ENCODE peak calls at places on chromosomes 2 and 18, in seven cellular contexts. Q is CD8-positive, alpha-beta T cell; I is mammary epithelial cell; J is fibroblast of mammary gland; W is GM06990; M is ovary; B is ascending aorta. H is an unnamed sample.

GRCh38 chr18:4636957-4637356 is 181.8 kb upstream of the DLGAP1 start:
- DNase-seq in M (no peak), J (no peak), B (no peak), I (no peak), W (no peak), Q (no peak), H (peak)

GRCh38 chr2:59223737-59224136 is 982.6 kb upstream of the FANCL start:
- DNase-seq in M (no peak), J (no peak), Q (no peak), B (no peak), I (no peak), W (no peak), H (no peak)

GRCh38 chr18:29383311-29384273 is 1206.7 kb upstream of the CDH2 start:
- DNase-seq in Q (no peak), I (peak), B (no peak), J (peak), M (no peak), W (no peak), H (no peak)

GRCh38 chr2:193670478-193670877 is 1475.7 kb upstream of the TMEFF2 start:
- DNase-seq in W (no peak), I (no peak), B (no peak), M (no peak), J (no peak), Q (no peak), H (no peak)

GRCh38 chr2:241011296-241011600 is 12.8 kb downstream of the SNED1 start:
- DNase-seq in M (peak), W (no peak), Q (no peak), I (no peak), J (no peak), B (no peak), H (no peak)

GRCh38 chr2:98771771-98772521 is 41.0 kb upstream of the MGAT4A start:
- DNase-seq in I (no peak), Q (peak), B (no peak), W (peak), J (peak), M (no peak), H (peak)

GRCh38 chr2:217325810-217326209 is 465.9 kb upstream of the TNP1 start:
- DNase-seq in J (no peak), Q (no peak), I (peak), B (no peak), M (no peak), W (no peak), H (no peak)

GRCh38 chr2:175880-176800 is 87.7 kb downstream of the SH3YL1 start:
- DNase-seq in M (peak), W (no peak), Q (peak), B (no peak), I (peak), J (peak), H (no peak)

GRCh38 chr2:54373855-54374254 is 82.3 kb upstream of the SPTBN1 start:
- DNase-seq in B (no peak), Q (no peak), W (no peak), J (no peak), I (no peak), M (no peak), H (no peak)

GRCh38 chr2:219876931-219877330 is 249.5 kb downstream of the SLC4A3 start:
- DNase-seq in Q (no peak), I (no peak), M (no peak), B (no peak), W (no peak), J (no peak), H (no peak)

GRCh38 chr2:235116885-235117492 is 165.2 kb downstream of the SH3BP4 start:
- DNase-seq in J (peak), M (no peak), I (peak), B (no peak), W (no peak), Q (no peak), H (peak)

GRCh38 chr2:203328735-203329549 is 748 bp downstream of the ABI2 start:
- DNase-seq in I (peak), J (peak), Q (peak), W (peak), B (peak), M (peak), H (peak)

GRCh38 chr2:112994648-112995047 is 10.6 kb upstream of the IL36A start:
- DNase-seq in M (no peak), I (no peak), Q (no peak), B (no peak), J (no peak), W (no peak), H (no peak)

GRCh38 chr2:106960633-106961205 is 74.8 kb upstream of the ST6GAL2 start:
- DNase-seq in Q (no peak), M (no peak), B (no peak), J (no peak), I (no peak), W (no peak), H (no peak)

GRCh38 chr2:172702451-172702850 is 33.2 kb upstream of the RAPGEF4 start:
- DNase-seq in Q (no peak), W (no peak), B (no peak), J (no peak), M (no peak), I (no peak), H (no peak)

GRCh38 chr18:36130883-36131653 is 1.4 kb downstream of the ELP2 start:
- DNase-seq in I (no peak), W (no peak), J (no peak), M (no peak), Q (no peak), B (no peak), H (no peak)

GRCh38 chr2:157822993-157823392 is 53.1 kb downstream of the ACVR1 start:
- DNase-seq in W (no peak), Q (no peak), B (no peak), I (peak), M (no peak), J (peak), H (no peak)

GRCh38 chr2:166234112-166234846 is 106.5 kb upstream of the SCN1A start:
- DNase-seq in W (no peak), J (peak), B (no peak), Q (no peak), M (no peak), I (no peak), H (no peak)

GRCh38 chr2:207720517-207721187 is 9.2 kb downstream of the CCNYL1 start:
- DNase-seq in J (no peak), M (no peak), I (no peak), Q (no peak), B (no peak), W (no peak), H (no peak)

GRCh38 chr2:25009954-25010353 is 31.9 kb upstream of the EFR3B start:
- DNase-seq in I (no peak), J (no peak), M (no peak), W (no peak), Q (no peak), B (no peak), H (no peak)

GRCh38 chr2:109372171-109372568 is 241.6 kb downstream of the SEPTIN10 start:
- DNase-seq in W (no peak), B (no peak), J (no peak), M (peak), Q (no peak), I (no peak), H (no peak)

GRCh38 chr2:205217004-205217403 is 465.3 kb upstream of the NRP2 start:
- DNase-seq in W (no peak), M (no peak), I (no peak), Q (no peak), J (no peak), B (no peak), H (no peak)

GRCh38 chr2:46663614-46664013 is 184.2 kb downstream of the TMEM247 start:
- DNase-seq in M (no peak), J (no peak), Q (no peak), B (no peak), W (no peak), I (no peak), H (no peak)

GRCh38 chr18:26931659-26932058 is 66.2 kb upstream of the AQP4 start:
- DNase-seq in W (no peak), M (no peak), B (no peak), Q (no peak), I (no peak), J (no peak), H (no peak)

GRCh38 chr2:147173186-147173575 is 671.6 kb upstream of the ACVR2A start:
- DNase-seq in W (no peak), Q (no peak), B (no peak), I (peak), J (peak), M (no peak), H (no peak)

GRCh38 chr18:26721876-26722581 is 143.5 kb downstream of the AQP4 start:
- DNase-seq in I (no peak), Q (no peak), J (no peak), W (no peak), M (no peak), B (no peak), H (no peak)

GRCh38 chr2:175233135-175233719 is 51.7 kb upstream of the ATP5MC3 start:
- DNase-seq in Q (no peak), I (peak), M (no peak), W (no peak), B (no peak), J (peak), H (no peak)

GRCh38 chr2:61470122-61470951 is 550 bp downstream of the USP34 start:
- DNase-seq in J (peak), B (peak), M (peak), I (peak), Q (peak), W (peak), H (peak)

GRCh38 chr2:128095201-128095600 is 4.2 kb downstream of the UGGT1 start:
- DNase-seq in B (no peak), J (no peak), I (no peak), W (no peak), Q (no peak), M (no peak), H (no peak)

GRCh38 chr2:230216489-230216888 is 3.3 kb downstream of the SP110 start:
- DNase-seq in W (no peak), J (no peak), Q (no peak), B (no peak), M (no peak), I (peak), H (no peak)

GRCh38 chr2:176129825-176130152 is 284 bp downstream of the HOXD8 start:
- DNase-seq in I (no peak), B (no peak), W (no peak), J (no peak), M (no peak), Q (no peak), H (no peak)

GRCh38 chr18:21663615-21664014 is 41.0 kb downstream of the ABHD3 start:
- DNase-seq in B (no peak), M (peak), J (peak), W (no peak), Q (no peak), I (no peak), H (no peak)

GRCh38 chr2:63842149-63843061 is 709 bp downstream of the UGP2 start:
- DNase-seq in J (peak), M (peak), W (peak), B (peak), Q (no peak), I (peak), H (peak)

GRCh38 chr2:123958011-123958410 is 67.1 kb upstream of the CNTNAP5 start:
- DNase-seq in Q (no peak), I (no peak), M (no peak), B (no peak), J (no peak), W (no peak), H (no peak)

GRCh38 chr2:102050854-102051391 is 59.2 kb downstream of the IL1R2 start:
- DNase-seq in I (no peak), B (peak), W (no peak), Q (no peak), J (peak), M (peak), H (no peak)

GRCh38 chr2:120993661-120994060 is 258.0 kb downstream of the GLI2 start:
- DNase-seq in J (no peak), W (no peak), Q (no peak), B (no peak), M (no peak), I (no peak), H (no peak)

GRCh38 chr18:75502286-75502685 is 74.8 kb upstream of the SMIM21 start:
- DNase-seq in I (no peak), W (no peak), J (no peak), Q (no peak), M (no peak), B (no peak), H (no peak)

GRCh38 chr2:207239222-207239674 is 73.5 kb upstream of the KLF7 start:
- DNase-seq in B (peak), M (peak), J (peak), I (peak), W (no peak), Q (no peak), H (no peak)

GRCh38 chr18:55343396-55344073 is 244.5 kb downstream of the TCF4 start:
- DNase-seq in B (no peak), W (no peak), J (peak), Q (no peak), I (peak), M (no peak), H (peak)

DNA sequence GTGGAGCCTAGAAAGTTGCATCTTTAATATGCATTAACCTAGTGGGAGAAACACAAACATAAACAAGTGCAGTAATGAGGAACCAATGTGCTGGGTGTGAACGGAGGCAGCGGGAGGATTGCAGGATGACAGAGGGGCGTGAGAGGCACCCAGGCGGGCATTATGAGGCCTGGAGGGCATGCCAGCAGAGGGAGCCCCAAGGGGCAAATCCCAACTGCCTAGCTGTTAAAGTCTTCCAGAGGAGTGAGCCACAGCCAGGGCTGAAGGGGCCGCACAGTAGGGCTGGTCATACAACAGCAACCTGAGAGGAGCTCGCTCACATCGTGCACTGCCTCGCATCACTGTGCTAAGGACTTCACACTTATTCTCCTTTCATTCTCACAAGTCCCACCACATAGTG is 13.3 kb upstream of the PRELID3A start:
- DNase-seq in B (no peak), Q (no peak), W (no peak), J (no peak), M (no peak), I (no peak), H (no peak)
- TF ChIP-seq CTCF in B (no peak), Q (no peak), W (peak), J (peak), M (no peak), I (peak), H (peak)

DNA sequence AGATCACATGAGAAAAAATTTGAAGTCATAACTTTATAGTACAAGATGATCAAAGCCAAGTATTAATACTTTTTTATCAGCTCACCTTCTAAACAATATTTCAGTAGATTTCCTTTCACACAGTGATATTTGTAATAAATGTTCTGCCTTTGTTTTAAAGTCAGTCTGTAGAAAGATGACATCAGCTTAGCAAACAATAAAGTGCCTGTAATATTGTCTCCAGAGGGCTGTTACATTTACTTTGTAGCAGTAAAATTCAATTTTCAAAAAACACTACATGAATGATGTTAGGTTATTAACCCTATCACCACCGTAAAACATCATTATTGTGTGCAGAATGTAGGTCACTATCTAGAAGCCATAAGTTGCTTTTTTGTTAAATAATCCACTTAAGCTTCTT is 49.6 kb downstream of the ZEB2 start:
- DNase-seq in M (no peak), I (no peak), B (no peak), J (no peak), Q (no peak), W (no peak), H (no peak)
- H3K4me3 ChIP-seq in M (no peak), I (no peak), B (no peak), J (no peak), Q (no peak), W (no peak), H (no peak)

DNA sequence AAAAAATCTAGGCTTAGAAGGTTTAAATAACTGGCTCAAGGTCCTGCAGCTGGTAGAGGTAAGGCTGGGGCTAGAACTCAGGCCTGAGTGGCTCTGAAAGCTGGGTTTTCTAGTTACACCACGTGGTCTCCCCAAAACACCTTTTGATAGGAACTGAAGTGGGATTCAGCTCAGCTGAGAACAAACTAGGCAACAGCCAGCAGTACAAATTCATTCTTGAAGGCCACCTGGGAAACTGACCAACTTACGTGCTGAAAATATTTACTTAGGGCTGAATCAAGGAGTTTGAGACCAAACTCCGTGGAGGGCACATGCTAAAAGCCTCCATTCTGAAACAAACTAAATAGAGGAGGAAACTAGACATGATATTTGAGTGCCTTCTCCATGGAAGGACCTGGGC is 67.2 kb downstream of the AOX1 start:
- DNase-seq in M (no peak), B (no peak), W (no peak), Q (no peak), I (no peak), J (no peak), H (no peak)
- TF ChIP-seq CTCF in M (no peak), B (no peak), W (no peak), Q (no peak), I (no peak), J (no peak), H (no peak)

GRCh38 chr2:28263690-28264089 is 129.0 kb upstream of the FOSL2 start:
- DNase-seq in B (no peak), M (no peak), W (no peak), J (no peak), Q (no peak), I (no peak), H (no peak)
- H3K4me3 ChIP-seq in B (no peak), M (no peak), W (no peak), J (no peak), Q (no peak), I (no peak), H (no peak)

GRCh38 chr2:216006164-216006663 is 7.1 kb downstream of the MREG start:
- DNase-seq in M (no peak), I (peak), Q (peak), W (peak), B (no peak), J (peak), H (peak)

GRCh38 chr2:216011320-216011849 is 2.0 kb downstream of the MREG start:
- DNase-seq in B (no peak), I (peak), M (no peak), W (no peak), Q (no peak), J (no peak), H (no peak)

GRCh38 chr2:216004408-216005283 is 8.7 kb downstream of the MREG start:
- DNase-seq in M (no peak), Q (no peak), W (peak), J (no peak), B (no peak), I (no peak), H (peak)

GRCh38 chr2:216012133-216012829 is 1.1 kb downstream of the MREG start:
- DNase-seq in W (no peak), I (peak), J (peak), B (no peak), Q (no peak), M (no peak), H (no peak)

DNA sequence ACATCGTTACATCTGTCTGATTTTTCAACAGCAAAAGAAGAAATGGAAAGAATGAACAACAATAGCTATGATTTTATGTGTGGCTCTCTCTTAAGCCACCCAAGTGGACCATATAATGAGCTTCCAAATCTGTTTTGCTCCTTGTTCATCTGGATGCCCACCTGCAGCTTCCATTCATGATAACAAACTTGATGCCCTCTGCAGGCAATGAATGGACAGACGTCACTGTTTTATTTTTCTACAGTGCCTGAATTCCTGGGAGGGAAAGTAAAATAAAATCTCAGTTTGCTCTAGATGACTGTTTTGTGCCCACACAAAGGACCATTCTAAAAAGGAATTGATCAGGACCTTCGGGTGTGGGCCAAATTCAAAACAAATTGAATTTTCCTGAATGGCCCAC is 5.0 kb downstream of the MREG start:
- DNase-seq in I (no peak), M (no peak), J (no peak), Q (no peak), B (no peak), W (no peak), H (no peak)
- TF ChIP-seq CTCF in I (no peak), M (no peak), J (no peak), Q (no peak), B (no peak), W (peak), H (peak)

GRCh38 chr2:68318686-68319396 is 908 bp downstream of the CNRIP1 start:
- DNase-seq in M (no peak), J (peak), B (peak), Q (no peak), I (peak), W (no peak), H (no peak)

GRCh38 chr2:68319397-68320117 is at the start of gene CNRIP1:
- DNase-seq in Q (no peak), B (peak), M (peak), W (no peak), J (peak), I (peak), H (no peak)

GRCh38 chr2:68317971-68318685 is 1.6 kb downstream of the CNRIP1 start:
- DNase-seq in I (no peak), M (peak), W (no peak), J (peak), Q (no peak), B (no peak), H (no peak)

GRCh38 chr2:68316091-68316490 is 3.7 kb downstream of the CNRIP1 start:
- DNase-seq in B (no peak), J (no peak), W (no peak), M (no peak), Q (no peak), I (no peak), H (no peak)

GRCh38 chr2:68320118-68320641 is 431 bp upstream of the CNRIP1 start:
- DNase-seq in M (peak), Q (no peak), B (peak), J (no peak), W (no peak), I (peak), H (no peak)
- H3K4me3 ChIP-seq in M (peak), Q (peak), B (peak), J (peak), W (no peak), I (no peak), H (peak)

H was measured in GM12865.